ENCODE peak calls at places on chromosome 5, in six cellular contexts. V, H, I, M, U and C are unnamed samples.

GRCh38 chr5:152532714-152533113 is 127.6 kb upstream of the NMUR2 start:
- DNase-seq in M (peak), I (no peak), V (peak), H (peak), U (peak), C (no peak)

GRCh38 chr5:149667084-149667826 is 62.9 kb upstream of the PPARGC1B start:
- DNase-seq in U (no peak), H (peak), M (peak), V (peak), I (no peak), C (no peak)

GRCh38 chr5:76855961-76856360 is 6.1 kb downstream of the S100Z start:
- DNase-seq in V (no peak), H (no peak), U (no peak), I (peak), M (no peak), C (no peak)

GRCh38 chr5:6721442-6721841 is 8.2 kb downstream of the TENT4A start:
- DNase-seq in H (no peak), M (no peak), I (no peak), V (no peak), U (no peak), C (no peak)

GRCh38 chr5:668299-668995 is 24.7 kb downstream of the TPPP start:
- DNase-seq in U (no peak), I (no peak), V (no peak), M (no peak), H (no peak), C (no peak)

GRCh38 chr5:94849821-94850736 is 231.6 kb downstream of the SLF1 start:
- DNase-seq in M (peak), V (peak), U (peak), I (peak), H (peak), C (no peak)

GRCh38 chr5:149656576-149657182 is 73.4 kb upstream of the PPARGC1B start:
- DNase-seq in V (peak), I (no peak), U (peak), H (peak), M (peak), C (no peak)

GRCh38 chr5:160438316-160439204 is 16.9 kb downstream of the PTTG1 start:
- DNase-seq in U (peak), V (peak), I (peak), M (peak), H (peak), C (no peak)

GRCh38 chr5:172137046-172137445 is 51.0 kb downstream of the STK10 start:
- DNase-seq in V (no peak), M (no peak), I (no peak), H (no peak), U (no peak), C (no peak)

GRCh38 chr5:116455061-116455460 is 119.6 kb downstream of the SEMA6A start:
- DNase-seq in M (peak), I (no peak), H (no peak), U (no peak), V (peak), C (no peak)

GRCh38 chr5:181255836-181256578 is 4.9 kb downstream of the TRIM52 start:
- DNase-seq in M (no peak), U (no peak), V (peak), I (no peak), H (no peak), C (no peak)

GRCh38 chr5:55918097-55919035 is 67.2 kb downstream of the IL31RA start:
- DNase-seq in M (no peak), H (no peak), V (no peak), U (no peak), I (no peak), C (no peak)

GRCh38 chr5:133365326-133365725 is 247.0 kb downstream of the FSTL4 start:
- DNase-seq in M (no peak), H (no peak), I (no peak), V (no peak), U (peak), C (no peak)

GRCh38 chr5:101102506-101102905 is 199.4 kb upstream of the ST8SIA4 start:
- DNase-seq in V (no peak), U (no peak), M (no peak), H (peak), I (no peak), C (no peak)

GRCh38 chr5:52356311-52356918 is 431.3 kb upstream of the ITGA1 start:
- DNase-seq in H (no peak), M (no peak), I (no peak), V (peak), U (peak), C (no peak)

GRCh38 chr5:8508196-8508595 is 639.2 kb downstream of the MTRR start:
- DNase-seq in V (no peak), H (no peak), U (no peak), I (no peak), M (peak), C (no peak)

GRCh38 chr5:170427672-170428236 is 38.6 kb upstream of the KCNMB1 start:
- DNase-seq in M (no peak), U (no peak), I (peak), H (no peak), V (peak), C (no peak)

GRCh38 chr5:136082390-136083193 is 50.1 kb upstream of the SMAD5 start:
- DNase-seq in U (peak), M (peak), I (no peak), H (peak), V (peak), C (peak)

GRCh38 chr5:135375040-135375439 is 24.0 kb downstream of the MACROH2A1 start:
- DNase-seq in I (no peak), V (no peak), M (no peak), U (no peak), H (no peak), C (no peak)

GRCh38 chr5:148091991-148092964 is 28.5 kb downstream of the SPINK5 start:
- DNase-seq in U (no peak), V (no peak), M (no peak), I (no peak), H (no peak), C (no peak)

GRCh38 chr5:151288180-151288579 is 15.4 kb downstream of the SLC36A3 start:
- DNase-seq in I (no peak), M (no peak), H (no peak), V (no peak), U (no peak), C (no peak)

GRCh38 chr5:18281947-18282557 is 647.8 kb downstream of the TAF11L14 start:
- DNase-seq in I (no peak), H (peak), U (peak), M (peak), V (peak), C (no peak)

GRCh38 chr5:45507174-45507573 is 189.0 kb downstream of the HCN1 start:
- DNase-seq in M (no peak), H (no peak), V (no peak), U (no peak), I (no peak), C (no peak)

GRCh38 chr5:45639038-45639437 is 57.1 kb downstream of the HCN1 start:
- DNase-seq in M (no peak), U (no peak), H (no peak), V (no peak), I (no peak), C (no peak)

GRCh38 chr5:14922456-14922855 is 50.9 kb upstream of the ANKH start:
- DNase-seq in H (no peak), V (no peak), U (no peak), I (no peak), M (no peak), C (no peak)

GRCh38 chr5:78819166-78819565 is 165.9 kb downstream of the ARSB start:
- DNase-seq in I (no peak), M (no peak), U (no peak), H (no peak), V (peak), C (no peak)

GRCh38 chr5:141605523-141606277 is 13.1 kb downstream of the DIAPH1 start:
- DNase-seq in V (peak), M (peak), H (no peak), I (peak), U (no peak), C (no peak)